ENCODE peak calls at places on chromosome 20, in eight cellular contexts. S, Q, H, E, C, T, J and D are unnamed samples.

GRCh38 chr20:52294106-52294628 is 102.6 kb upstream of the ZFP64 start:
- DNase-seq in S (no peak), Q (no peak), H (no peak), E (no peak), C (no peak), T (no peak), J (no peak), D (no peak)

GRCh38 chr20:38325905-38326304 is 20.4 kb upstream of the LBP start:
- DNase-seq in S (no peak), Q (no peak), H (no peak), E (no peak), C (no peak), T (no peak), J (no peak), D (no peak)

GRCh38 chr20:36153754-36154695 is 515 bp upstream of the EPB41L1 start:
- DNase-seq in S (peak; percentile 66), Q (peak; percentile 87), H (peak; percentile 92), E (peak; percentile 86), C (peak; percentile 92), T (peak; percentile 59), J (peak; percentile 86), D (peak; percentile 94)

GRCh38 chr20:54497931-54498718 is 22.7 kb downstream of the DOK5 start:
- DNase-seq in S (no peak), Q (no peak), H (no peak), E (no peak), C (no peak), T (no peak), J (no peak), D (no peak)

GRCh38 chr20:9066196-9066595 is 2.7 kb upstream of the PLCB4 start:
- DNase-seq in S (no peak), Q (no peak), H (no peak), E (no peak), C (no peak), T (no peak), J (no peak), D (no peak)

GRCh38 chr20:36606171-36607116 is 865 bp downstream of the RAB5IF start:
- DNase-seq in S (no peak), Q (peak; percentile 44), H (peak; percentile 70), E (no peak), C (no peak), T (peak; percentile 21), J (peak; percentile 58), D (peak; percentile 55)

GRCh38 chr20:51934301-51935002 is 132.1 kb upstream of the SALL4 start:
- DNase-seq in S (no peak), Q (no peak), H (peak; percentile 36), E (no peak), C (no peak), T (no peak), J (no peak), D (no peak)

GRCh38 chr20:42628683-42629082 is 561.0 kb downstream of the PTPRT start:
- DNase-seq in S (no peak), Q (no peak), H (no peak), E (no peak), C (no peak), T (no peak), J (no peak), D (no peak)

GRCh38 chr20:35665949-35666288 is 1.2 kb upstream of the CPNE1 start:
- DNase-seq in S (no peak), Q (no peak), H (no peak), E (no peak), C (no peak), T (no peak), J (no peak), D (no peak)

GRCh38 chr20:8291873-8292272 is 159.8 kb downstream of the PLCB1 start:
- DNase-seq in S (no peak), Q (no peak), H (no peak), E (no peak), C (no peak), T (peak; percentile 77), J (no peak), D (no peak)

GRCh38 chr20:16368645-16369292 is 204.5 kb downstream of the KIF16B start:
- DNase-seq in S (no peak), Q (no peak), H (peak; percentile 63), E (peak; percentile 62), C (no peak), T (peak; percentile 78), J (peak; percentile 23), D (no peak)

GRCh38 chr20:42589976-42590639 is 599.6 kb downstream of the PTPRT start:
- DNase-seq in S (no peak), Q (no peak), H (no peak), E (no peak), C (no peak), T (no peak), J (no peak), D (no peak)

GRCh38 chr20:31815408-31816188 is 3.6 kb upstream of the MYLK2 start:
- DNase-seq in S (no peak), Q (peak; percentile 18), H (peak; percentile 16), E (peak; percentile 70), C (no peak), T (no peak), J (peak; percentile 57), D (no peak)

GRCh38 chr20:13554706-13555105 is 84.0 kb downstream of the TASP1 start:
- DNase-seq in S (no peak), Q (no peak), H (no peak), E (no peak), C (no peak), T (peak; percentile 44), J (no peak), D (no peak)

GRCh38 chr20:49259284-49259683 is 18.6 kb downstream of the ZNFX1 start:
- DNase-seq in S (no peak), Q (no peak), H (no peak), E (no peak), C (no peak), T (no peak), J (no peak), D (no peak)

GRCh38 chr20:47598911-47599745 is 97.4 kb downstream of the NCOA3 start:
- DNase-seq in S (no peak), Q (no peak), H (no peak), E (no peak), C (no peak), T (no peak), J (no peak), D (no peak)

DNA sequence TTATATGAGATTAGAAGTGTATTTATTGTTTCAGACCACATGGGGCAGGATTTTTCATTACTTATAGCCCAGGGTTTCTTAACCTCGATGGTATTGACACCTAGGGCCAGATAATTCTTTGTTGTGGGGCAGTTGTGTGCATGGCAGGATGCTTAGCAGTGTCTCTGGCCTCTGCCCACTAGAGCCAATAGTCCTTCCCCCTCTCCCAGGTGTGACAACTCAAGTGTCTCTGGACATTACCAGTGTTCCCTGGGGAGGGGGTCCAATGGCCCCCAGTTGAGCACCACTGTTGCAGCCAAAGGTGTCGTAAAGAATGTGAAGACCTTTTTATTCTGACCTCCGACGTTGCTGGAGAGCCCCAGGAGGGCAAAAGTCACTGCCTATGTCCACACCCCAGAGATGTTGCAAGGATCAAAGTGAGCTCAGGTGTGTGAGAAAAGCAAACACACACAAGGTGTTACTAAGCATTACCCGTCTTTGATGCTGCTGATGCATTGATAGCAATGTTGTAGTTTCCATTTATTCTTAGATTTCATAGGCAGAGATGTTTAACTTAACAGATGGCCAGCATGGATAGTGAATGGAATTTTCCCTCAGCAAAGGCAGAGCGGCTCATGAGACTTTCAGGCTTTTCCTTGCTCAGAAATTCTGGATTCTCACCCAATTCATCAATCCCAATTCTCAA is 22.2 kb downstream of the BANF2 start:
- DNase-seq in S (no peak), Q (peak; percentile 30), H (peak; percentile 69), E (no peak), C (peak; percentile 49), T (no peak), J (peak; percentile 29), D (no peak)
- TF ChIP-seq CTCF in S (no peak), Q (peak; percentile 42), H (peak; percentile 18), E (no peak), C (no peak), T (peak; percentile 15), J (peak; percentile 22), D (no peak)

GRCh38 chr20:45373353-45374100 is 4.6 kb downstream of the TP53TG5 start:
- DNase-seq in S (peak; percentile 72), Q (peak; percentile 95), H (peak; percentile 91), E (peak; percentile 95), C (peak; percentile 95), T (peak; percentile 66), J (peak; percentile 94), D (peak; percentile 92)
- H3K4me3 ChIP-seq in S (peak overlapping the region; percentile 69), Q (peak overlapping the region; percentile 38), H (peak overlapping the region; percentile 7), E (peak overlapping the region; percentile 63), C (peak overlapping the region; percentile 18), T (peak overlapping the region; percentile 37), J (peak overlapping the region; percentile 64), D (no peak overlapping the region)

DNA sequence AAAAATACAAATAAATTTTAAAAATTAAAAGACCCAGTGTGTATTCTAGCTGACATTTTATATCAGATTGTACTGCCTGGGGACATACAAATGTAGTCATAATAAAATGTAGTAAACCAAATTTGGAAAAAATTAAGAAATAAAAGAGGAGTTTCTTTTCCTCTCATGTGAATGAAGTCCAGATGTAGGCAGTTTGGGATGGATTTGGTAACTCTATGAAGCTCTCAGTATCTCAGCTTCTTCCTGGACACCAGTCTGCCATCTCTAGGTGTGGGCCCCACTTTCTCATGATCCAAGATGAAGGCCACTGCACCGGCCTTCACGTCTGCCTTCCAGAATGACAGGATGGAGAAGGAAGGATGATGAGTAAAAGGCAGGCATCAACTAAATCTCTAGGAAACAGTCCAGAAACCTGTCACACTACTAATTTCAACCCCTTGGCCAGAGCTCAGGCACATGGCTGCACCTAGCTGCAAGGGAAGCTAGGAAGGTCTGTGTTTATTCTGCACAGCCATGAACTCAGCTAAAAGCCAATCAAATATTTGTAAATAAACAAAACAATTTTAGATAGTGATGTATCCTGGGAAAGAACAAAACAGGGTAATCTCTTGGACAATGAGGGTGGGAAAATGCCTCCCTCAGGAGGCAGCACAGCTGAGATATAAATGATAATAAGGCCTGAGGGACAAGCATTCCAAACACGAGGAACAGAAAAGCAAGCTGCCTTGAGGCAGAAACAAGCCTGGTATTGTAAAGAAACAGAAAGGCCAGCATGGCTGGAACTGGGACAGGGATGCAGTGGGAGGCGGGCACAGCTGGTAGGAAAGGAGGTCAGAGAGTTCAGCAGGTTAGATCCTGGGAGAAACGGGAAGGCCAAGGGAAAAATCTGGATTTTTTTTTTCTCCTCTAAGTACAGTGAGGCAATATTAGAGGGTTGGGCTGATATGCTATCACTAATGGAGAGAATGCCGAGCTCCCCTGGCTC is 88.5 kb upstream of the PTPN1 start:
- DNase-seq in S (no peak), Q (no peak), H (no peak), E (peak; percentile 9), C (no peak), T (no peak), J (no peak), D (no peak)
- H3K27ac ChIP-seq in S (peak overlapping the region; percentile 34), Q (peak overlapping the region; percentile 92), H (peak overlapping the region; percentile 93), E (peak overlapping the region; percentile 61), C (no peak overlapping the region), T (no peak overlapping the region), J (no peak overlapping the region), D (no peak overlapping the region)

DNA sequence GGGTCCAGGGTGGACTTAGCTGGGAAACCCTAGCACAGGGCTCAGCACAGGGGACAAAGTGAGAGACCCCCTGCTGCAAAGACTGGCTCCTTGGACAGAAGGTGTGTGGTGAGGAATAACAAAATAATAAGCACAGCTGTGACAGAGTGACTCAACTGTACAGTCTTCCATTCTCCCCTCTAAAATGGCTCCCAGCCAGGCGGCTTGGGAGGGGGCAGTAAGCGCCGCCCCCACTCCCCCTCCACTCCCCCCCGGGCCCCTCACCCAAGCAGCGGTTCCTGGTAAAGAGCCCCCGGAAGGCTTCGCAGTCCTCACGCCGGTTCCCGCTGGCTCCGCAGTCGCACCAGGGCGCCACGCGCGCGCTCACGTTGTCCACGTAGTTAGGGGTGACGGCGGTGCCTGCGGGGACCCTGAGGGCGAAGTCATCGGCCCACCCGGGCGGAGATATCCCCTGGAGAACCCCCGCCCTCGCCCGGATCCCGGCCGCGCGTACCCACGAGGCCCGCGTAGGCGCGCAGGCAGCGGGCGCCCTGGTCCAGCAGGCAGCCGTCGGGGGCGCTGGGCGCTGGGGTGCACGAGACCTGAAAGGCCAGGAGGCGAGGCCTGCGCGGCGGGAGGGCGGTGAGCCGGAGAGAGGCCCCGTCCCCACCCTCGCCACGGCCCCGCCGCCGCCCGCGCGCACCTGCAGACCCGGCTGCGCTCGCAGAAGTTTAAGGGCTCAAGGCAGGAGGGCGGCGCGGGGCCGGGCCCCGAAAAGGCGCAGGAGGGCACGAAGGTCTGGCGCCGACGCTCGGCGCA is 2.7 kb downstream of the GFRA4 start:
- DNase-seq in S (no peak), Q (no peak), H (no peak), E (peak; percentile 42), C (no peak), T (no peak), J (peak; percentile 33), D (no peak)
- TF ChIP-seq CTCF in S (no peak), Q (no peak), H (no peak), E (no peak), C (no peak), T (no peak), J (no peak), D (no peak)